ENCODE peak calls at places on chromosomes 7 and 10, in nine cellular contexts. J is ACHN; I is GM18507; X is activated effector memory CD4-positive, alpha-beta T cell treated with anti-CD3 and anti-CD28 coated beads, Interleukin-2, amount 50 U/mL, for 16 hours; L is substantia nigra; A is stimulated activated naive CD8-positive, alpha-beta T cell treated with anti-CD3 and anti-CD28 coated beads, Interleukin-15, amount 100 ng/mL, for 72 hours; Q is mesothelial cell of epicardium; T is HFFc6; E is dorsolateral prefrontal cortex. V is an unnamed sample.

GRCh38 chr10:43259248-43259980 is 7.5 kb downstream of the RASGEF1A start:
- DNase-seq in I (no peak), T (no peak), L (no peak), X (peak; percentile 50), E (no peak), J (no peak), Q (no peak), A (no peak), V (no peak)

GRCh38 chr10:124232686-124233545 is 139.5 kb upstream of the CHST15 start:
- DNase-seq in A (peak; percentile 24), L (no peak), I (no peak), Q (no peak), J (no peak), X (peak; percentile 61), T (no peak), E (no peak), V (no peak)

GRCh38 chr10:122362621-122363020 is 11.9 kb upstream of the PLEKHA1 start:
- DNase-seq in A (no peak), L (no peak), X (no peak), E (no peak), J (no peak), Q (no peak), I (no peak), T (no peak), V (no peak)

GRCh38 chr7:138814806-138815332 is 16.9 kb upstream of the ATP6V0A4 start:
- DNase-seq in T (no peak), L (no peak), A (no peak), X (no peak), E (no peak), Q (no peak), I (no peak), J (no peak), V (no peak)

GRCh38 chr7:137751361-137752009 is 95.3 kb downstream of the DGKI start:
- DNase-seq in T (no peak), A (no peak), E (no peak), J (no peak), Q (no peak), X (no peak), I (no peak), L (no peak), V (no peak)

GRCh38 chr10:101723176-101723575 is 28.2 kb upstream of the FBXW4 start:
- DNase-seq in Q (no peak), L (no peak), E (no peak), J (no peak), A (no peak), T (no peak), I (no peak), X (no peak), V (no peak)

GRCh38 chr10:47367646-47368045 is 16.4 kb downstream of the ZNF488 start:
- DNase-seq in J (no peak), X (peak; percentile 54), L (no peak), T (no peak), A (no peak), I (no peak), E (peak; percentile 4), Q (no peak), V (no peak)

GRCh38 chr7:52355059-52355458 is 680.4 kb upstream of the POM121L12 start:
- DNase-seq in L (no peak), I (no peak), E (no peak), T (no peak), X (no peak), J (peak; percentile 35), Q (peak; percentile 50), A (no peak), V (no peak)

GRCh38 chr10:26157734-26158133 is 58.8 kb upstream of the GAD2 start:
- DNase-seq in I (no peak), J (no peak), A (no peak), L (no peak), Q (no peak), E (no peak), T (no peak), X (no peak), V (no peak)

GRCh38 chr7:104482362-104483042 is 154.1 kb downstream of the LHFPL3 start:
- DNase-seq in Q (no peak), T (no peak), E (no peak), I (no peak), A (no peak), J (no peak), L (no peak), X (no peak), V (no peak)

GRCh38 chr7:20330797-20331230 is at the start of gene ITGB8:
- DNase-seq in Q (no peak), T (no peak), J (peak; percentile 66), A (no peak), E (no peak), I (peak; percentile 2), X (no peak), L (peak; percentile 85), V (no peak)

GRCh38 chr7:44067064-44067951 is 1.9 kb upstream of the PGAM2 start:
- DNase-seq in T (no peak), X (peak; percentile 60), J (no peak), E (no peak), I (no peak), L (no peak), Q (no peak), A (no peak), V (no peak)

GRCh38 chr10:114221235-114221634 is 17.8 kb upstream of the VWA2 start:
- DNase-seq in J (no peak), A (no peak), T (no peak), L (no peak), I (no peak), Q (no peak), X (no peak), E (no peak), V (no peak)

GRCh38 chr7:122515404-122515803 is 183.5 kb downstream of the RNF133 start:
- DNase-seq in I (no peak), X (no peak), Q (no peak), J (no peak), E (no peak), A (no peak), L (no peak), T (no peak), V (no peak)

GRCh38 chr10:4652111-4653010 is 173.6 kb upstream of the AKR1E2 start:
- DNase-seq in Q (no peak), I (no peak), E (no peak), X (peak; percentile 79), T (no peak), A (peak; percentile 37), J (no peak), L (no peak), V (no peak)

GRCh38 chr10:47012214-47012613 is 101.0 kb downstream of the PTPN20 start:
- DNase-seq in L (no peak), A (no peak), T (no peak), E (no peak), Q (no peak), I (no peak), J (no peak), X (no peak), V (no peak)

GRCh38 chr7:44378744-44379143 is 53.4 kb upstream of the CAMK2B start:
- DNase-seq in T (peak; percentile 86), I (no peak), J (peak; percentile 23), A (no peak), L (no peak), X (no peak), E (no peak), Q (no peak), V (no peak)

GRCh38 chr10:89357955-89358354 is 19.9 kb upstream of the IFIT1B start:
- DNase-seq in L (no peak), X (no peak), J (no peak), A (no peak), I (no peak), Q (no peak), E (no peak), T (no peak), V (no peak)

GRCh38 chr10:47179291-47179647 is 120.7 kb upstream of the GDF10 start:
- DNase-seq in L (no peak), I (no peak), A (no peak), Q (no peak), T (no peak), J (no peak), E (no peak), X (no peak), V (no peak)

GRCh38 chr7:37732253-37732652 is 48.7 kb downstream of the GPR141 start:
- DNase-seq in L (no peak), E (no peak), X (no peak), A (peak; percentile 10), I (peak; percentile 40), Q (no peak), J (peak; percentile 35), T (no peak), V (no peak)

GRCh38 chr7:107147464-107148214 is 21.2 kb upstream of the HBP1 start:
- DNase-seq in X (peak; percentile 71), J (peak; percentile 75), A (peak; percentile 17), I (no peak), E (no peak), T (peak; percentile 20), L (no peak), Q (no peak), V (no peak)

GRCh38 chr10:21807162-21807561 is 196.4 kb downstream of the DNAJC1 start:
- DNase-seq in I (no peak), A (no peak), E (no peak), T (no peak), Q (no peak), X (no peak), J (no peak), L (no peak), V (no peak)

GRCh38 chr7:497946-498655 is 21.5 kb downstream of the PDGFA start:
- DNase-seq in Q (no peak), E (peak; percentile 72), I (no peak), X (no peak), T (no peak), A (no peak), L (no peak), J (no peak), V (no peak)